ENCODE peak calls at places on chromosomes 13 and 19, in five cellular contexts. One of them, this sample, is unnamed.

GRCh38 chr19:17183271-17183757 is 31.8 kb upstream of the USE1 start:
- DNase-seq in Caco-2: no peak
- DNase-seq in fibroblast of pulmonary artery: no peak
- DNase-seq in GM23338: peak
- DNase-seq in bronchial epithelial cell: no peak
- DNase-seq in this sample: no peak

GRCh38 chr19:16320987-16321386 is 3.6 kb upstream of the KLF2 start:
- DNase-seq in Caco-2: no peak
- DNase-seq in GM23338: no peak
- DNase-seq in bronchial epithelial cell: no peak
- DNase-seq in fibroblast of pulmonary artery: no peak
- DNase-seq in this sample: no peak

GRCh38 chr13:43072394-43072793 is 49.0 kb downstream of the DNAJC15 start:
- DNase-seq in bronchial epithelial cell: no peak
- DNase-seq in Caco-2: peak
- DNase-seq in GM23338: peak
- DNase-seq in fibroblast of pulmonary artery: peak
- DNase-seq in this sample: no peak

GRCh38 chr13:78610381-78610883 is 7.1 kb upstream of the POU4F1 start:
- DNase-seq in fibroblast of pulmonary artery: peak
- DNase-seq in bronchial epithelial cell: peak
- DNase-seq in Caco-2: no peak
- DNase-seq in GM23338: no peak
- DNase-seq in this sample: no peak

GRCh38 chr13:72677431-72677830 is 50.0 kb downstream of the MZT1 start:
- DNase-seq in fibroblast of pulmonary artery: no peak
- DNase-seq in bronchial epithelial cell: no peak
- DNase-seq in GM23338: no peak
- DNase-seq in Caco-2: peak
- DNase-seq in this sample: no peak

GRCh38 chr13:43730642-43731041 is 56.1 kb downstream of the ENOX1 start:
- DNase-seq in Caco-2: no peak
- DNase-seq in fibroblast of pulmonary artery: peak
- DNase-seq in bronchial epithelial cell: peak
- DNase-seq in GM23338: no peak
- DNase-seq in this sample: no peak

GRCh38 chr13:98143601-98144500 is 957 bp downstream of the FARP1 start:
- DNase-seq in GM23338: peak
- DNase-seq in fibroblast of pulmonary artery: peak
- DNase-seq in Caco-2: peak
- DNase-seq in bronchial epithelial cell: no peak
- DNase-seq in this sample: no peak

GRCh38 chr13:38819053-38819452 is 132.2 kb downstream of the FREM2 start:
- DNase-seq in fibroblast of pulmonary artery: peak
- DNase-seq in GM23338: no peak
- DNase-seq in Caco-2: no peak
- DNase-seq in bronchial epithelial cell: no peak
- DNase-seq in this sample: no peak

GRCh38 chr19:41422456-41422855 is 4.7 kb downstream of the B3GNT8 start:
- DNase-seq in Caco-2: no peak
- DNase-seq in bronchial epithelial cell: no peak
- DNase-seq in fibroblast of pulmonary artery: no peak
- DNase-seq in GM23338: no peak
- DNase-seq in this sample: no peak

GRCh38 chr19:1038995-1039645 is 787 bp upstream of the ABCA7 start:
- DNase-seq in GM23338: peak
- DNase-seq in Caco-2: no peak
- DNase-seq in fibroblast of pulmonary artery: no peak
- DNase-seq in bronchial epithelial cell: no peak
- DNase-seq in this sample: no peak

GRCh38 chr13:100650321-100650720 is 24.3 kb downstream of the TMTC4 start:
- DNase-seq in fibroblast of pulmonary artery: no peak
- DNase-seq in GM23338: no peak
- DNase-seq in bronchial epithelial cell: no peak
- DNase-seq in Caco-2: no peak
- DNase-seq in this sample: no peak

GRCh38 chr13:20939662-20940061 is 37.1 kb upstream of the XPO4 start:
- DNase-seq in fibroblast of pulmonary artery: no peak
- DNase-seq in Caco-2: peak
- DNase-seq in bronchial epithelial cell: peak
- DNase-seq in GM23338: no peak
- DNase-seq in this sample: no peak

GRCh38 chr13:73914119-73914518 is 220.1 kb downstream of the KLF12 start:
- DNase-seq in fibroblast of pulmonary artery: peak
- DNase-seq in Caco-2: no peak
- DNase-seq in bronchial epithelial cell: no peak
- DNase-seq in GM23338: no peak
- DNase-seq in this sample: no peak

GRCh38 chr13:76798037-76798436 is 88.2 kb downstream of the KCTD12 start:
- DNase-seq in GM23338: no peak
- DNase-seq in fibroblast of pulmonary artery: no peak
- DNase-seq in bronchial epithelial cell: no peak
- DNase-seq in Caco-2: no peak
- DNase-seq in this sample: no peak

GRCh38 chr13:97267418-97268059 is 45.4 kb downstream of the MBNL2 start:
- DNase-seq in fibroblast of pulmonary artery: no peak
- DNase-seq in GM23338: peak
- DNase-seq in bronchial epithelial cell: no peak
- DNase-seq in Caco-2: no peak
- DNase-seq in this sample: no peak

GRCh38 chr19:7519411-7520130 is 2.9 kb upstream of the MCOLN1 start:
- DNase-seq in fibroblast of pulmonary artery: no peak
- DNase-seq in GM23338: no peak
- DNase-seq in bronchial epithelial cell: no peak
- DNase-seq in Caco-2: no peak
- DNase-seq in this sample: no peak

GRCh38 chr19:7520131-7521051 is 2.0 kb upstream of the MCOLN1 start:
- DNase-seq in GM23338: no peak
- DNase-seq in fibroblast of pulmonary artery: no peak
- DNase-seq in Caco-2: no peak
- DNase-seq in bronchial epithelial cell: no peak
- DNase-seq in this sample: peak

GRCh38 chr19:7522923-7523667 is 671 bp downstream of the MCOLN1 start:
- DNase-seq in GM23338: no peak
- DNase-seq in Caco-2: no peak
- DNase-seq in bronchial epithelial cell: no peak
- DNase-seq in fibroblast of pulmonary artery: peak
- DNase-seq in this sample: no peak

GRCh38 chr19:7522072-7522922 is at the start of gene MCOLN1:
- DNase-seq in bronchial epithelial cell: peak
- DNase-seq in Caco-2: peak
- DNase-seq in GM23338: peak
- DNase-seq in fibroblast of pulmonary artery: peak
- DNase-seq in this sample: peak

DNA sequence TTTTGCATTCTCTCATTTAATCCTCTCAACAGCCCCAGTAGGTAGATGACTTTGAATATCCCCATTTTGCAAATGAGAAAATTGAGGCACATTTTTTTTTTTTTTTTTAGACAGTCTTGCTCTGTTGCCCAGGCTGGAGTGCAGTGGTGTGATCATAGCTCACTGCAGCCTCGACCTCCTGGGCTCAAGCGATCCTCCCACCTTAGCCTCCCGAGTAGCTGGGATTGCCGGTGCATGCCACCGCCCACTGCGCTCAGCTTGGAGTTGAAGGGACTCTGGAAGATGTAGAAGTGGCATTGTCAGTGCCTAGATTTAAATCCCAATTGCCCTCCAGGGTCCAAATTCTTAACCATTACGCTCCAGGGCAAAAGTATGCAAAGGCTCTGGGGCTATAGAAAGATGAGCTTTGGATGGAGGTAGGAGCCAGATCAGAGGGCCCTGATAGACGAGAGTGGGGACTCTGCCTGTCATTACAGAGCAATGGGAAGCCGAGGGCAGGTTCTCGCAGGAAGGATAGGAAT is 813 bp upstream of the MCOLN1 start:
- DNase-seq in Caco-2: no peak
- DNase-seq in bronchial epithelial cell: no peak
- DNase-seq in fibroblast of pulmonary artery: no peak
- DNase-seq in GM23338: peak
- DNase-seq in this sample: no peak
- H3K4me3 ChIP-seq in Caco-2: peak
- H3K4me3 ChIP-seq in bronchial epithelial cell: no peak
- H3K4me3 ChIP-seq in fibroblast of pulmonary artery: peak
- H3K4me3 ChIP-seq in GM23338: peak
- H3K4me3 ChIP-seq in this sample: no peak

GRCh38 chr19:35746556-35746955 is 1.1 kb downstream of the PSENEN start:
- DNase-seq in GM23338: no peak
- DNase-seq in bronchial epithelial cell: no peak
- DNase-seq in Caco-2: no peak
- DNase-seq in fibroblast of pulmonary artery: no peak
- DNase-seq in this sample: no peak
- H3K4me3 ChIP-seq in GM23338: peak
- H3K4me3 ChIP-seq in bronchial epithelial cell: no peak
- H3K4me3 ChIP-seq in Caco-2: no peak
- H3K4me3 ChIP-seq in fibroblast of pulmonary artery: peak
- H3K4me3 ChIP-seq in this sample: no peak

GRCh38 chr19:4391701-4392543 is 8.4 kb downstream of the SH3GL1 start:
- DNase-seq in GM23338: no peak
- DNase-seq in Caco-2: no peak
- DNase-seq in fibroblast of pulmonary artery: peak
- DNase-seq in bronchial epithelial cell: peak
- DNase-seq in this sample: no peak

GRCh38 chr19:4389511-4390016 is 10.8 kb downstream of the SH3GL1 start:
- DNase-seq in bronchial epithelial cell: no peak
- DNase-seq in Caco-2: no peak
- DNase-seq in GM23338: no peak
- DNase-seq in fibroblast of pulmonary artery: no peak
- DNase-seq in this sample: no peak

GRCh38 chr19:4390862-4391693 is 9.3 kb downstream of the SH3GL1 start:
- DNase-seq in Caco-2: peak
- DNase-seq in fibroblast of pulmonary artery: no peak
- DNase-seq in bronchial epithelial cell: peak
- DNase-seq in GM23338: no peak
- DNase-seq in this sample: no peak

GRCh38 chr19:4389064-4389375 is 11.3 kb downstream of the SH3GL1 start:
- DNase-seq in Caco-2: no peak
- DNase-seq in GM23338: no peak
- DNase-seq in bronchial epithelial cell: no peak
- DNase-seq in fibroblast of pulmonary artery: no peak
- DNase-seq in this sample: no peak

GRCh38 chr19:4390017-4390861 is 10.1 kb downstream of the SH3GL1 start:
- DNase-seq in GM23338: peak
- DNase-seq in bronchial epithelial cell: peak
- DNase-seq in Caco-2: no peak
- DNase-seq in fibroblast of pulmonary artery: peak
- DNase-seq in this sample: no peak
- H3K4me3 ChIP-seq in GM23338: peak
- H3K4me3 ChIP-seq in bronchial epithelial cell: no peak
- H3K4me3 ChIP-seq in Caco-2: no peak
- H3K4me3 ChIP-seq in fibroblast of pulmonary artery: peak
- H3K4me3 ChIP-seq in this sample: no peak

DNA sequence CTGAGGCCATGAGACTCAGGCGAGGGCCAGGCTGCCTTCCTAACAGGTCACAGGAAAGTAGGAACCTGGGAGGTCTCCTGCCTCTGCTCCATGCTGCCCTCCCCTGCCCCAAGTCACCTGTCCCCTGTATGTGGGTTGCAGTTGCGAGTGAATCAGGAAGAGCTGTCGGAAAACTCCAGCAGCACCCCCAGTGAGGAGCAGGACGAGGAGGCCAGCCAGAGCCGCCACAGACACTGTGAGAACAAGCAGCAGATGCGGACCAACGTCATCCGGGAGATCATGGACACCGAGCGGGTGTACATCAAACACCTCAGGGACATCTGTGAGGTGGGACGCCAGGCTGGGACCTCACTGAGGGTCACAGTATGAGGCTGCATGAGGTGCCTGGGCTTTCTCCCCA is 22.8 kb upstream of the C1QTNF9 start:
- DNase-seq in fibroblast of pulmonary artery: no peak
- DNase-seq in bronchial epithelial cell: no peak
- DNase-seq in Caco-2: no peak
- DNase-seq in GM23338: no peak
- DNase-seq in this sample: peak
- H3K4me3 ChIP-seq in fibroblast of pulmonary artery: no peak
- H3K4me3 ChIP-seq in bronchial epithelial cell: no peak
- H3K4me3 ChIP-seq in Caco-2: no peak
- H3K4me3 ChIP-seq in GM23338: no peak
- H3K4me3 ChIP-seq in this sample: no peak

DNA sequence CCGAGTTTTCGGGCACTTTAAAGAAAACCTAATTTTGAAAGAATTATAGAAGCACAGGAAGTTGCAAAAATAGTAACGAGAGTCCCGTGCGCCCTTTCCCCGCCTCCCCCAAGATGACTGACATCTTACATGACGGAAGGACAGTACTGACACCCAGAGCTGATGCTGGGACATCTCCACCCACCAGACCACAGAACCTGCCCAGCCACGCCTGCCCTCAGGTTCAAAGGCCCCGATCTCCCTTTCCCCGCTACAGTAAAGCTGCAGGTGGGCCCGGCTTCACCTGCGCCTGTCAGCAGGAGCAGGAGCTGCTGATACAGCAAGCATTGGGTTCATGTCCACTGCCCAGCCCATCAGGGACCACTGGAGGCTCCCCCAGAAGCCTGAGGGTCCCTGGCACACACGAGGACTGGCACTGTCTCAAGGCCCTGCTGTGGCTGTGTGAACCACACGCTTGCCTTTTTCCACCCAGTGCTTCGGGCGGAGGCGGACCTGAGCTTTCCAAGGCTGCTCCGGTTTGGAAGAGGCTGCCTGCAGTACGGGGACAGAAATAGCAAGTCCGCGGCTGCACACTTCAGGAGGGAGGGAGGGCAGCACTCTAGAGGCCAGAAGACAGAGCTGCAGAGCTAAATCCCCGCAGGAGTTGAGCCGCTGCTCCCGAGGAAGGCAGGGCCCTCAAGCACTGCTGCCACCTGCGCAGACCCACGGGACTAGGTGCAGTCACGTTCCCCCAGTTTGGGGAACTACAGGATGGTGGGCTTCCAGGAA is 8.7 kb downstream of the MAP2K2 start:
- DNase-seq in GM23338: no peak
- DNase-seq in fibroblast of pulmonary artery: no peak
- DNase-seq in Caco-2: no peak
- DNase-seq in bronchial epithelial cell: no peak
- DNase-seq in this sample: peak
- H3K4me3 ChIP-seq in GM23338: no peak
- H3K4me3 ChIP-seq in fibroblast of pulmonary artery: no peak
- H3K4me3 ChIP-seq in Caco-2: no peak
- H3K4me3 ChIP-seq in bronchial epithelial cell: no peak
- H3K4me3 ChIP-seq in this sample: no peak

DNA sequence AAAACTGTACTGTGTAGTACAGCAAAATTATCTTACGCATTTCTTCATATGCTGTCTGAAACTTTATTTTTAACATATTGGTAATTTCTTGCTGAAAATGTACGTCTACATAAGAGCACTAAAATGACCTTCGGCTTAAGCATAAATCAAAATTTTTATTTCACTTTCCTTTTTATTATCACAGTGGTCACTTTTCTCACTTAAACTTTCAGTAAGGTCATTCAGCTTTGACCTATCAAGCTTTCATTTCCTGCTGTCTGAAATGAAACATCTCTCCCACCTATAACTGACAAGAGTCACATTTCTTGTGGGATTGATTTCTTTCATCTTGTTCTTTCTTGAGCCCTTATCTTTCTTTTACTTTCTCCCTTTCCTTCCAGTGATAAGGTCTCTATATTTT is 2212.7 kb upstream of the PCDH20 start:
- DNase-seq in fibroblast of pulmonary artery: no peak
- DNase-seq in Caco-2: no peak
- DNase-seq in GM23338: no peak
- DNase-seq in bronchial epithelial cell: no peak
- DNase-seq in this sample: no peak
- H3K4me3 ChIP-seq in fibroblast of pulmonary artery: no peak
- H3K4me3 ChIP-seq in Caco-2: no peak
- H3K4me3 ChIP-seq in GM23338: no peak
- H3K4me3 ChIP-seq in bronchial epithelial cell: no peak
- H3K4me3 ChIP-seq in this sample: no peak